ENCODE peak calls at places on chromosomes 5 and 9, in nine cellular contexts. One of them, this sample, is unnamed.
A peak's percentile ranks its signal among the peaks of the same experiment; 100 is the strongest.

GRCh38 chr9:76426807-76427419 is 32.1 kb upstream of the GCNT1 start:
- DNase-seq in mucosa of descending colon: no peak
- DNase-seq in AG09309: no peak
- DNase-seq in epithelial cell of esophagus: no peak
- DNase-seq in fibroblast of lung: no peak
- DNase-seq in hepatocyte: no peak
- DNase-seq in dorsolateral prefrontal cortex: no peak
- DNase-seq in heart left ventricle: no peak
- DNase-seq in A549: no peak
- DNase-seq in this sample: no peak

GRCh38 chr5:177067491-177067890 is 19.2 kb upstream of the FGFR4 start:
- DNase-seq in mucosa of descending colon: no peak
- DNase-seq in AG09309: no peak
- DNase-seq in epithelial cell of esophagus: peak; percentile 24
- DNase-seq in fibroblast of lung: no peak
- DNase-seq in hepatocyte: no peak
- DNase-seq in dorsolateral prefrontal cortex: no peak
- DNase-seq in heart left ventricle: no peak
- DNase-seq in A549: no peak
- DNase-seq in this sample: no peak

GRCh38 chr9:22855956-22856355 is 409.3 kb downstream of the DMRTA1 start:
- DNase-seq in mucosa of descending colon: no peak
- DNase-seq in AG09309: no peak
- DNase-seq in epithelial cell of esophagus: no peak
- DNase-seq in fibroblast of lung: no peak
- DNase-seq in hepatocyte: no peak
- DNase-seq in dorsolateral prefrontal cortex: no peak
- DNase-seq in heart left ventricle: no peak
- DNase-seq in A549: no peak
- DNase-seq in this sample: no peak

GRCh38 chr5:146366904-146367303 is 28.3 kb downstream of the POU4F3 start:
- DNase-seq in mucosa of descending colon: no peak
- DNase-seq in AG09309: no peak
- DNase-seq in epithelial cell of esophagus: no peak
- DNase-seq in fibroblast of lung: peak; percentile 11
- DNase-seq in hepatocyte: no peak
- DNase-seq in dorsolateral prefrontal cortex: no peak
- DNase-seq in heart left ventricle: no peak
- DNase-seq in A549: no peak
- DNase-seq in this sample: no peak

GRCh38 chr5:160298189-160298588 is 14.2 kb downstream of the CCNJL start:
- DNase-seq in mucosa of descending colon: no peak
- DNase-seq in AG09309: no peak
- DNase-seq in epithelial cell of esophagus: no peak
- DNase-seq in fibroblast of lung: no peak
- DNase-seq in hepatocyte: no peak
- DNase-seq in dorsolateral prefrontal cortex: no peak
- DNase-seq in heart left ventricle: no peak
- DNase-seq in A549: no peak
- DNase-seq in this sample: no peak

GRCh38 chr5:77431719-77432118 is 60.4 kb downstream of the WDR41 start:
- DNase-seq in mucosa of descending colon: no peak
- DNase-seq in AG09309: no peak
- DNase-seq in epithelial cell of esophagus: no peak
- DNase-seq in fibroblast of lung: no peak
- DNase-seq in hepatocyte: no peak
- DNase-seq in dorsolateral prefrontal cortex: no peak
- DNase-seq in heart left ventricle: no peak
- DNase-seq in A549: no peak
- DNase-seq in this sample: no peak

GRCh38 chr5:138910546-138911185 is 35.5 kb upstream of the LRRTM2 start:
- DNase-seq in mucosa of descending colon: no peak
- DNase-seq in AG09309: no peak
- DNase-seq in epithelial cell of esophagus: no peak
- DNase-seq in fibroblast of lung: no peak
- DNase-seq in hepatocyte: no peak
- DNase-seq in dorsolateral prefrontal cortex: no peak
- DNase-seq in heart left ventricle: no peak
- DNase-seq in A549: no peak
- DNase-seq in this sample: no peak

GRCh38 chr9:33265211-33265885 is 499 bp downstream of the CHMP5 start:
- DNase-seq in mucosa of descending colon: no peak
- DNase-seq in AG09309: no peak
- DNase-seq in epithelial cell of esophagus: no peak
- DNase-seq in fibroblast of lung: peak; percentile 2
- DNase-seq in hepatocyte: no peak
- DNase-seq in dorsolateral prefrontal cortex: no peak
- DNase-seq in heart left ventricle: no peak
- DNase-seq in A549: no peak
- DNase-seq in this sample: no peak

GRCh38 chr5:76794871-76795270 is 24.0 kb upstream of the F2RL1 start:
- DNase-seq in mucosa of descending colon: no peak
- DNase-seq in AG09309: no peak
- DNase-seq in epithelial cell of esophagus: peak; percentile 60
- DNase-seq in fibroblast of lung: peak; percentile 39
- DNase-seq in hepatocyte: no peak
- DNase-seq in dorsolateral prefrontal cortex: no peak
- DNase-seq in heart left ventricle: no peak
- DNase-seq in A549: no peak
- DNase-seq in this sample: no peak

GRCh38 chr5:170475269-170476000 is 28.4 kb upstream of the KCNIP1 start:
- DNase-seq in mucosa of descending colon: no peak
- DNase-seq in AG09309: no peak
- DNase-seq in epithelial cell of esophagus: no peak
- DNase-seq in fibroblast of lung: no peak
- DNase-seq in hepatocyte: no peak
- DNase-seq in dorsolateral prefrontal cortex: no peak
- DNase-seq in heart left ventricle: no peak
- DNase-seq in A549: no peak
- DNase-seq in this sample: no peak

GRCh38 chr5:178419196-178419595 is 171.0 kb downstream of the COL23A1 start:
- DNase-seq in mucosa of descending colon: no peak
- DNase-seq in AG09309: no peak
- DNase-seq in epithelial cell of esophagus: no peak
- DNase-seq in fibroblast of lung: no peak
- DNase-seq in hepatocyte: no peak
- DNase-seq in dorsolateral prefrontal cortex: no peak
- DNase-seq in heart left ventricle: no peak
- DNase-seq in A549: no peak
- DNase-seq in this sample: no peak

GRCh38 chr5:140273401-140273877 is 29.5 kb downstream of the PFDN1 start:
- DNase-seq in mucosa of descending colon: no peak
- DNase-seq in AG09309: no peak
- DNase-seq in epithelial cell of esophagus: peak; percentile 27
- DNase-seq in fibroblast of lung: no peak
- DNase-seq in hepatocyte: no peak
- DNase-seq in dorsolateral prefrontal cortex: no peak
- DNase-seq in heart left ventricle: no peak
- DNase-seq in A549: no peak
- DNase-seq in this sample: no peak

GRCh38 chr9:137138701-137139467 is at the start of gene GRIN1:
- DNase-seq in mucosa of descending colon: no peak
- DNase-seq in AG09309: no peak
- DNase-seq in epithelial cell of esophagus: peak; percentile 43
- DNase-seq in fibroblast of lung: no peak
- DNase-seq in hepatocyte: peak; percentile 80
- DNase-seq in dorsolateral prefrontal cortex: no peak
- DNase-seq in heart left ventricle: no peak
- DNase-seq in A549: no peak
- DNase-seq in this sample: no peak

GRCh38 chr5:78801413-78801812 is 152.8 kb upstream of the LHFPL2 start:
- DNase-seq in mucosa of descending colon: no peak
- DNase-seq in AG09309: no peak
- DNase-seq in epithelial cell of esophagus: no peak
- DNase-seq in fibroblast of lung: no peak
- DNase-seq in hepatocyte: no peak
- DNase-seq in dorsolateral prefrontal cortex: no peak
- DNase-seq in heart left ventricle: no peak
- DNase-seq in A549: no peak
- DNase-seq in this sample: no peak

GRCh38 chr9:132348676-132349075 is 6.1 kb downstream of the SETX start:
- DNase-seq in mucosa of descending colon: no peak
- DNase-seq in AG09309: no peak
- DNase-seq in epithelial cell of esophagus: no peak
- DNase-seq in fibroblast of lung: no peak
- DNase-seq in hepatocyte: no peak
- DNase-seq in dorsolateral prefrontal cortex: no peak
- DNase-seq in heart left ventricle: no peak
- DNase-seq in A549: no peak
- DNase-seq in this sample: no peak

GRCh38 chr5:97636766-97637165 is 453.7 kb upstream of the RIOK2 start:
- DNase-seq in mucosa of descending colon: no peak
- DNase-seq in AG09309: no peak
- DNase-seq in epithelial cell of esophagus: no peak
- DNase-seq in fibroblast of lung: no peak
- DNase-seq in hepatocyte: no peak
- DNase-seq in dorsolateral prefrontal cortex: no peak
- DNase-seq in heart left ventricle: no peak
- DNase-seq in A549: no peak
- DNase-seq in this sample: no peak

GRCh38 chr9:135884328-135885035 is 22.9 kb downstream of the CAMSAP1 start:
- DNase-seq in mucosa of descending colon: no peak
- DNase-seq in AG09309: no peak
- DNase-seq in epithelial cell of esophagus: peak; percentile 47
- DNase-seq in fibroblast of lung: peak; percentile 68
- DNase-seq in hepatocyte: peak; percentile 46
- DNase-seq in dorsolateral prefrontal cortex: no peak
- DNase-seq in heart left ventricle: no peak
- DNase-seq in A549: no peak
- DNase-seq in this sample: no peak

GRCh38 chr9:136172412-136173079 is 32.4 kb downstream of the LHX3 start:
- DNase-seq in mucosa of descending colon: no peak
- DNase-seq in AG09309: no peak
- DNase-seq in epithelial cell of esophagus: no peak
- DNase-seq in fibroblast of lung: no peak
- DNase-seq in hepatocyte: no peak
- DNase-seq in dorsolateral prefrontal cortex: no peak
- DNase-seq in heart left ventricle: no peak
- DNase-seq in A549: no peak
- DNase-seq in this sample: no peak

GRCh38 chr9:125608488-125609224 is 98.4 kb downstream of the MAPKAP1 start:
- DNase-seq in mucosa of descending colon: no peak
- DNase-seq in AG09309: no peak
- DNase-seq in epithelial cell of esophagus: no peak
- DNase-seq in fibroblast of lung: peak; percentile 58
- DNase-seq in hepatocyte: no peak
- DNase-seq in dorsolateral prefrontal cortex: no peak
- DNase-seq in heart left ventricle: no peak
- DNase-seq in A549: no peak
- DNase-seq in this sample: no peak

GRCh38 chr5:3222924-3223323 is 372.7 kb upstream of the IRX1 start:
- DNase-seq in mucosa of descending colon: no peak
- DNase-seq in AG09309: no peak
- DNase-seq in epithelial cell of esophagus: no peak
- DNase-seq in fibroblast of lung: no peak
- DNase-seq in hepatocyte: no peak
- DNase-seq in dorsolateral prefrontal cortex: no peak
- DNase-seq in heart left ventricle: no peak
- DNase-seq in A549: no peak
- DNase-seq in this sample: no peak

GRCh38 chr5:97629281-97629680 is 446.2 kb upstream of the RIOK2 start:
- DNase-seq in mucosa of descending colon: no peak
- DNase-seq in AG09309: peak; percentile 58
- DNase-seq in epithelial cell of esophagus: peak; percentile 35
- DNase-seq in fibroblast of lung: peak; percentile 85
- DNase-seq in hepatocyte: peak; percentile 3
- DNase-seq in dorsolateral prefrontal cortex: no peak
- DNase-seq in heart left ventricle: peak; percentile 67
- DNase-seq in A549: no peak
- DNase-seq in this sample: no peak

GRCh38 chr5:122182491-122182921 is 53.2 kb downstream of the ZNF474 start:
- DNase-seq in mucosa of descending colon: peak; percentile 61
- DNase-seq in AG09309: peak; percentile 51
- DNase-seq in epithelial cell of esophagus: peak; percentile 98
- DNase-seq in fibroblast of lung: peak; percentile 92
- DNase-seq in hepatocyte: peak; percentile 50
- DNase-seq in dorsolateral prefrontal cortex: peak; percentile 56
- DNase-seq in heart left ventricle: peak; percentile 35
- DNase-seq in A549: no peak
- DNase-seq in this sample: no peak
- H3K4me3 ChIP-seq in mucosa of descending colon: no peak overlapping the region
- H3K4me3 ChIP-seq in AG09309: no peak overlapping the region
- H3K4me3 ChIP-seq in epithelial cell of esophagus: peak overlapping the region; percentile 34
- H3K4me3 ChIP-seq in fibroblast of lung: peak overlapping the region; percentile 17
- H3K4me3 ChIP-seq in hepatocyte: no peak overlapping the region
- H3K4me3 ChIP-seq in dorsolateral prefrontal cortex: no peak overlapping the region
- H3K4me3 ChIP-seq in heart left ventricle: no peak overlapping the region
- H3K4me3 ChIP-seq in A549: no peak overlapping the region
- H3K4me3 ChIP-seq in this sample: no peak overlapping the region

GRCh38 chr5:60295423-60295822 is 401.9 kb upstream of the PDE4D start:
- DNase-seq in mucosa of descending colon: peak; percentile 26
- DNase-seq in AG09309: no peak
- DNase-seq in epithelial cell of esophagus: peak; percentile 59
- DNase-seq in fibroblast of lung: peak; percentile 25
- DNase-seq in hepatocyte: peak; percentile 49
- DNase-seq in dorsolateral prefrontal cortex: no peak
- DNase-seq in heart left ventricle: peak; percentile 8
- DNase-seq in A549: no peak
- DNase-seq in this sample: no peak
- TF ChIP-seq CTCF in mucosa of descending colon: no peak
- TF ChIP-seq CTCF in AG09309: peak; percentile 78
- TF ChIP-seq CTCF in epithelial cell of esophagus: peak; percentile 83
- TF ChIP-seq CTCF in fibroblast of lung: peak; percentile 27
- TF ChIP-seq CTCF in hepatocyte: peak; percentile 45
- TF ChIP-seq CTCF in dorsolateral prefrontal cortex: peak; percentile 47
- TF ChIP-seq CTCF in heart left ventricle: peak; percentile 39
- TF ChIP-seq CTCF in A549: peak; percentile 61
- TF ChIP-seq CTCF in this sample: peak; percentile 85

GRCh38 chr9:72305102-72305546 is 59.9 kb downstream of the ZFAND5 start:
- DNase-seq in mucosa of descending colon: peak; percentile 85
- DNase-seq in AG09309: no peak
- DNase-seq in epithelial cell of esophagus: peak; percentile 64
- DNase-seq in fibroblast of lung: peak; percentile 66
- DNase-seq in hepatocyte: peak; percentile 85
- DNase-seq in dorsolateral prefrontal cortex: no peak
- DNase-seq in heart left ventricle: peak; percentile 89
- DNase-seq in A549: peak; percentile 97
- DNase-seq in this sample: no peak
- H3K4me3 ChIP-seq in mucosa of descending colon: peak overlapping the region; percentile 23
- H3K4me3 ChIP-seq in AG09309: no peak overlapping the region
- H3K4me3 ChIP-seq in epithelial cell of esophagus: no peak overlapping the region
- H3K4me3 ChIP-seq in fibroblast of lung: peak overlapping the region; percentile 40
- H3K4me3 ChIP-seq in hepatocyte: no peak overlapping the region
- H3K4me3 ChIP-seq in dorsolateral prefrontal cortex: no peak overlapping the region
- H3K4me3 ChIP-seq in heart left ventricle: no peak overlapping the region
- H3K4me3 ChIP-seq in A549: peak overlapping the region; percentile 51
- H3K4me3 ChIP-seq in this sample: no peak overlapping the region

DNA sequence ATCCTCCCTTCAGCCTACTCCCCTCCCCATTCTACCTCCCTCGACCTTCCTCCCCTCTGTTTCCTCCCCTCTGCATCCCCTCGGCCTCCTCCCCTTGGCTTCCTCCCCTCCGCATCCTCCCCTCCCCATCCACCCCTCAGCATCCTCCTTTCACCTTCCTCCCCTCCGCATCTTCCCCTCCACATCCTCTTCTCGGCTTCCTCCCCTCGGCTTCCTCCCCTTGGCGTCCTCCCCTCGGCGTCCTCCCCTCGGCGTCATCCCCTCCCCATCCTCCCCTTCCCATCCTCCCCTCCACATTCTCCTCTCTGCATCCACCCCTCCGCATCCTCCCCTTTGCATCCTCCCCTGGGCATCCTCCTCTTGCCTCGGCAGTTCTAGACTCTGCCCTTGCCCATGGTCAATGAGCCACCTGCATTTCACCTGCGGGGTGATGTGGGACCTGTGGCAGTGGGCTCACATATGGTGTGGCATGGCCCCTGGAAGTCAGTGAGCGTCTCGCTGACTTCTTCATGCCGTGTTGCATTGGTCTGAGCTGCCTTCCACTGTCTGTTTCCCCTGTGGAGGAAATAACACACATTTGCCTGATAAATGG is 113.0 kb downstream of the WNK2 start:
- DNase-seq in mucosa of descending colon: peak; percentile 24
- DNase-seq in AG09309: no peak
- DNase-seq in epithelial cell of esophagus: no peak
- DNase-seq in fibroblast of lung: no peak
- DNase-seq in hepatocyte: no peak
- DNase-seq in dorsolateral prefrontal cortex: no peak
- DNase-seq in heart left ventricle: no peak
- DNase-seq in A549: no peak
- DNase-seq in this sample: no peak
- TF ChIP-seq CTCF in mucosa of descending colon: no peak
- TF ChIP-seq CTCF in AG09309: no peak
- TF ChIP-seq CTCF in epithelial cell of esophagus: no peak
- TF ChIP-seq CTCF in fibroblast of lung: no peak
- TF ChIP-seq CTCF in hepatocyte: no peak
- TF ChIP-seq CTCF in dorsolateral prefrontal cortex: no peak
- TF ChIP-seq CTCF in heart left ventricle: no peak
- TF ChIP-seq CTCF in A549: no peak
- TF ChIP-seq CTCF in this sample: no peak

This sample was measured in LNCaP clone FGC.